ENCODE peak calls at places on chromosome 12, in nine cellular contexts. One of them, this sample, is unnamed.

GRCh38 chr12:55716582-55717396 is 943 bp downstream of the BLOC1S1 start:
- DNase-seq in endothelial cell: no peak
- DNase-seq in left ventricle myocardium inferior: no peak
- DNase-seq in progenitor cell of endocrine pancreas: no peak
- DNase-seq in omental fat pad: no peak
- DNase-seq in hepatocyte: peak
- DNase-seq in foreskin fibroblast: peak
- DNase-seq in HFFc6: no peak
- DNase-seq in Calu3: no peak
- DNase-seq in this sample: no peak

GRCh38 chr12:15152456-15152855 is 68.8 kb downstream of the RERG start:
- DNase-seq in Calu3: no peak
- DNase-seq in progenitor cell of endocrine pancreas: no peak
- DNase-seq in omental fat pad: no peak
- DNase-seq in hepatocyte: peak
- DNase-seq in endothelial cell: no peak
- DNase-seq in left ventricle myocardium inferior: no peak
- DNase-seq in foreskin fibroblast: peak
- DNase-seq in HFFc6: no peak
- DNase-seq in this sample: no peak

GRCh38 chr12:99057670-99058069 is 412.6 kb downstream of the APAF1 start:
- DNase-seq in omental fat pad: no peak
- DNase-seq in HFFc6: no peak
- DNase-seq in progenitor cell of endocrine pancreas: no peak
- DNase-seq in endothelial cell: no peak
- DNase-seq in Calu3: no peak
- DNase-seq in foreskin fibroblast: no peak
- DNase-seq in hepatocyte: no peak
- DNase-seq in left ventricle myocardium inferior: no peak
- DNase-seq in this sample: no peak

GRCh38 chr12:124361074-124361965 is 66.4 kb downstream of the RFLNA start:
- DNase-seq in Calu3: no peak
- DNase-seq in progenitor cell of endocrine pancreas: no peak
- DNase-seq in omental fat pad: no peak
- DNase-seq in hepatocyte: no peak
- DNase-seq in HFFc6: no peak
- DNase-seq in left ventricle myocardium inferior: no peak
- DNase-seq in foreskin fibroblast: peak
- DNase-seq in endothelial cell: no peak
- DNase-seq in this sample: no peak

GRCh38 chr12:69405466-69405865 is 45.9 kb downstream of the YEATS4 start:
- DNase-seq in Calu3: peak
- DNase-seq in left ventricle myocardium inferior: no peak
- DNase-seq in endothelial cell: no peak
- DNase-seq in omental fat pad: peak
- DNase-seq in foreskin fibroblast: peak
- DNase-seq in progenitor cell of endocrine pancreas: no peak
- DNase-seq in HFFc6: peak
- DNase-seq in hepatocyte: peak
- DNase-seq in this sample: no peak

GRCh38 chr12:53623986-53624385 is 2.2 kb downstream of the ATF7 start:
- DNase-seq in progenitor cell of endocrine pancreas: no peak
- DNase-seq in left ventricle myocardium inferior: no peak
- DNase-seq in omental fat pad: no peak
- DNase-seq in foreskin fibroblast: peak
- DNase-seq in Calu3: no peak
- DNase-seq in endothelial cell: no peak
- DNase-seq in hepatocyte: no peak
- DNase-seq in HFFc6: no peak
- DNase-seq in this sample: no peak

GRCh38 chr12:87150969-87151662 is 878.1 kb downstream of the C12orf50 start:
- DNase-seq in Calu3: no peak
- DNase-seq in foreskin fibroblast: no peak
- DNase-seq in left ventricle myocardium inferior: no peak
- DNase-seq in omental fat pad: no peak
- DNase-seq in hepatocyte: peak
- DNase-seq in endothelial cell: no peak
- DNase-seq in HFFc6: no peak
- DNase-seq in progenitor cell of endocrine pancreas: no peak
- DNase-seq in this sample: no peak

GRCh38 chr12:105721051-105721825 is 390.7 kb downstream of the C12orf75 start:
- DNase-seq in omental fat pad: no peak
- DNase-seq in progenitor cell of endocrine pancreas: no peak
- DNase-seq in endothelial cell: no peak
- DNase-seq in HFFc6: no peak
- DNase-seq in foreskin fibroblast: no peak
- DNase-seq in hepatocyte: no peak
- DNase-seq in Calu3: no peak
- DNase-seq in left ventricle myocardium inferior: no peak
- DNase-seq in this sample: no peak

GRCh38 chr12:122836027-122836921 is 1.0 kb downstream of the HIP1R start:
- DNase-seq in HFFc6: no peak
- DNase-seq in endothelial cell: peak
- DNase-seq in foreskin fibroblast: peak
- DNase-seq in hepatocyte: peak
- DNase-seq in Calu3: peak
- DNase-seq in omental fat pad: no peak
- DNase-seq in progenitor cell of endocrine pancreas: no peak
- DNase-seq in left ventricle myocardium inferior: no peak
- DNase-seq in this sample: peak

GRCh38 chr12:81610955-81611889 is 147.9 kb downstream of the PPFIA2 start:
- DNase-seq in endothelial cell: peak
- DNase-seq in omental fat pad: no peak
- DNase-seq in foreskin fibroblast: no peak
- DNase-seq in left ventricle myocardium inferior: no peak
- DNase-seq in hepatocyte: peak
- DNase-seq in progenitor cell of endocrine pancreas: no peak
- DNase-seq in HFFc6: no peak
- DNase-seq in Calu3: no peak
- DNase-seq in this sample: no peak

GRCh38 chr12:131980263-131980662 is 30.5 kb downstream of the EP400 start:
- DNase-seq in left ventricle myocardium inferior: no peak
- DNase-seq in foreskin fibroblast: peak
- DNase-seq in Calu3: no peak
- DNase-seq in progenitor cell of endocrine pancreas: no peak
- DNase-seq in hepatocyte: no peak
- DNase-seq in endothelial cell: no peak
- DNase-seq in omental fat pad: no peak
- DNase-seq in HFFc6: peak
- DNase-seq in this sample: no peak

GRCh38 chr12:131971226-131971625 is 21.5 kb downstream of the EP400 start:
- DNase-seq in progenitor cell of endocrine pancreas: no peak
- DNase-seq in hepatocyte: no peak
- DNase-seq in Calu3: no peak
- DNase-seq in HFFc6: no peak
- DNase-seq in omental fat pad: no peak
- DNase-seq in foreskin fibroblast: no peak
- DNase-seq in endothelial cell: no peak
- DNase-seq in left ventricle myocardium inferior: no peak
- DNase-seq in this sample: no peak

GRCh38 chr12:131979606-131980005 is 29.9 kb downstream of the EP400 start:
- DNase-seq in foreskin fibroblast: no peak
- DNase-seq in left ventricle myocardium inferior: no peak
- DNase-seq in hepatocyte: no peak
- DNase-seq in endothelial cell: no peak
- DNase-seq in progenitor cell of endocrine pancreas: no peak
- DNase-seq in Calu3: no peak
- DNase-seq in HFFc6: no peak
- DNase-seq in omental fat pad: no peak
- DNase-seq in this sample: no peak

GRCh38 chr12:131975228-131975627 is 25.5 kb downstream of the EP400 start:
- DNase-seq in endothelial cell: no peak
- DNase-seq in hepatocyte: no peak
- DNase-seq in HFFc6: no peak
- DNase-seq in progenitor cell of endocrine pancreas: no peak
- DNase-seq in Calu3: no peak
- DNase-seq in left ventricle myocardium inferior: no peak
- DNase-seq in foreskin fibroblast: no peak
- DNase-seq in omental fat pad: no peak
- DNase-seq in this sample: no peak
- TF ChIP-seq CTCF in endothelial cell: no peak
- TF ChIP-seq CTCF in hepatocyte: no peak
- TF ChIP-seq CTCF in HFFc6: no peak
- TF ChIP-seq CTCF in progenitor cell of endocrine pancreas: no peak
- TF ChIP-seq CTCF in Calu3: no peak
- TF ChIP-seq CTCF in left ventricle myocardium inferior: no peak
- TF ChIP-seq CTCF in foreskin fibroblast: no peak
- TF ChIP-seq CTCF in omental fat pad: no peak
- TF ChIP-seq CTCF in this sample: no peak

GRCh38 chr12:8949525-8950286 is at the start of gene M6PR:
- DNase-seq in endothelial cell: peak
- DNase-seq in hepatocyte: peak
- DNase-seq in progenitor cell of endocrine pancreas: peak
- DNase-seq in HFFc6: peak
- DNase-seq in Calu3: peak
- DNase-seq in omental fat pad: peak
- DNase-seq in left ventricle myocardium inferior: peak
- DNase-seq in foreskin fibroblast: peak
- DNase-seq in this sample: peak
- TF ChIP-seq CTCF in endothelial cell: no peak
- TF ChIP-seq CTCF in hepatocyte: peak
- TF ChIP-seq CTCF in progenitor cell of endocrine pancreas: peak
- TF ChIP-seq CTCF in HFFc6: peak
- TF ChIP-seq CTCF in Calu3: peak
- TF ChIP-seq CTCF in omental fat pad: no peak
- TF ChIP-seq CTCF in left ventricle myocardium inferior: peak
- TF ChIP-seq CTCF in foreskin fibroblast: peak
- TF ChIP-seq CTCF in this sample: no peak

DNA sequence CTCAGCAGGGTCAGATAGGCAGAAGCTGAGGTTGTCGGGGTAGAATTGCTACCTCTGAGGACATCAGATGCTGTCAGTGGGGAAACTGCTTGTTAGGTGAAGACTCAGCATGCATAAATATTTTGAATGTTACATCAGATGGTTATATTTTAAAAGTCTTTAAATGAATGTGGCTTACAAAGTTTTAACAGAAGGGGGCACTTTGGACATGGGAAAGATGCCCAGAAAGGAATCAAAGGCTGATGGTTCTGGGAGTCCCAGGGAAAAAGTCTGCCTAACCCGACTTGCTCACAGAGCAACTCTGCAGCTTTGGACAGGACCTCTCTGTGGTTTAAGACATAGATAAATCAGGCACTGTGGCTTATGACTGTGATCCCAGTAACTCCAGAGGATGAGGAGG is 474.8 kb downstream of the ATP23 start:
- DNase-seq in progenitor cell of endocrine pancreas: no peak
- DNase-seq in endothelial cell: no peak
- DNase-seq in Calu3: no peak
- DNase-seq in omental fat pad: no peak
- DNase-seq in left ventricle myocardium inferior: no peak
- DNase-seq in HFFc6: peak
- DNase-seq in foreskin fibroblast: peak
- DNase-seq in hepatocyte: peak
- DNase-seq in this sample: no peak
- TF ChIP-seq CTCF in progenitor cell of endocrine pancreas: no peak
- TF ChIP-seq CTCF in endothelial cell: no peak
- TF ChIP-seq CTCF in Calu3: no peak
- TF ChIP-seq CTCF in omental fat pad: no peak
- TF ChIP-seq CTCF in left ventricle myocardium inferior: no peak
- TF ChIP-seq CTCF in HFFc6: peak
- TF ChIP-seq CTCF in foreskin fibroblast: peak
- TF ChIP-seq CTCF in hepatocyte: peak
- TF ChIP-seq CTCF in this sample: no peak

GRCh38 chr12:27940756-27941402 is 31.7 kb downstream of the PTHLH start:
- DNase-seq in omental fat pad: peak
- DNase-seq in HFFc6: peak
- DNase-seq in foreskin fibroblast: peak
- DNase-seq in progenitor cell of endocrine pancreas: peak
- DNase-seq in Calu3: peak
- DNase-seq in left ventricle myocardium inferior: peak
- DNase-seq in endothelial cell: peak
- DNase-seq in hepatocyte: peak
- DNase-seq in this sample: peak
- TF ChIP-seq CTCF in omental fat pad: peak
- TF ChIP-seq CTCF in HFFc6: peak
- TF ChIP-seq CTCF in foreskin fibroblast: peak
- TF ChIP-seq CTCF in progenitor cell of endocrine pancreas: peak
- TF ChIP-seq CTCF in Calu3: peak
- TF ChIP-seq CTCF in left ventricle myocardium inferior: peak
- TF ChIP-seq CTCF in endothelial cell: peak
- TF ChIP-seq CTCF in hepatocyte: peak
- TF ChIP-seq CTCF in this sample: peak

GRCh38 chr12:100668939-100669536 is 95.6 kb downstream of the GAS2L3 start:
- DNase-seq in left ventricle myocardium inferior: peak
- DNase-seq in HFFc6: peak
- DNase-seq in Calu3: peak
- DNase-seq in endothelial cell: peak
- DNase-seq in hepatocyte: peak
- DNase-seq in foreskin fibroblast: peak
- DNase-seq in omental fat pad: peak
- DNase-seq in progenitor cell of endocrine pancreas: peak
- DNase-seq in this sample: peak

GRCh38 chr12:100669922-100670321 is 96.4 kb downstream of the GAS2L3 start:
- DNase-seq in progenitor cell of endocrine pancreas: no peak
- DNase-seq in HFFc6: no peak
- DNase-seq in Calu3: no peak
- DNase-seq in hepatocyte: no peak
- DNase-seq in endothelial cell: no peak
- DNase-seq in left ventricle myocardium inferior: no peak
- DNase-seq in foreskin fibroblast: no peak
- DNase-seq in omental fat pad: no peak
- DNase-seq in this sample: no peak

GRCh38 chr12:100674009-100674888 is 100.8 kb downstream of the GAS2L3 start:
- DNase-seq in Calu3: no peak
- DNase-seq in HFFc6: no peak
- DNase-seq in left ventricle myocardium inferior: no peak
- DNase-seq in endothelial cell: no peak
- DNase-seq in progenitor cell of endocrine pancreas: no peak
- DNase-seq in omental fat pad: no peak
- DNase-seq in foreskin fibroblast: no peak
- DNase-seq in hepatocyte: no peak
- DNase-seq in this sample: no peak

GRCh38 chr12:100671396-100672074 is 98.1 kb downstream of the GAS2L3 start:
- DNase-seq in Calu3: no peak
- DNase-seq in HFFc6: no peak
- DNase-seq in endothelial cell: no peak
- DNase-seq in foreskin fibroblast: no peak
- DNase-seq in progenitor cell of endocrine pancreas: no peak
- DNase-seq in omental fat pad: no peak
- DNase-seq in left ventricle myocardium inferior: no peak
- DNase-seq in hepatocyte: no peak
- DNase-seq in this sample: no peak

GRCh38 chr12:100672075-100672592 is 98.7 kb downstream of the GAS2L3 start:
- DNase-seq in foreskin fibroblast: no peak
- DNase-seq in progenitor cell of endocrine pancreas: no peak
- DNase-seq in hepatocyte: no peak
- DNase-seq in endothelial cell: peak
- DNase-seq in left ventricle myocardium inferior: no peak
- DNase-seq in Calu3: peak
- DNase-seq in omental fat pad: no peak
- DNase-seq in HFFc6: no peak
- DNase-seq in this sample: peak
- TF ChIP-seq CTCF in foreskin fibroblast: peak
- TF ChIP-seq CTCF in progenitor cell of endocrine pancreas: peak
- TF ChIP-seq CTCF in hepatocyte: peak
- TF ChIP-seq CTCF in endothelial cell: peak
- TF ChIP-seq CTCF in left ventricle myocardium inferior: peak
- TF ChIP-seq CTCF in Calu3: peak
- TF ChIP-seq CTCF in omental fat pad: no peak
- TF ChIP-seq CTCF in HFFc6: peak
- TF ChIP-seq CTCF in this sample: peak